ENCODE peak calls at places on chromosomes 11 and 22, in four cellular contexts. J is HCT116, H is upper lobe of left lung, L is IMR-90. X is an unnamed sample.

GRCh38 chr11:108241370-108242037 is 18.6 kb downstream of the ATM start:
- ATAC-seq in J (no peak), H (no peak), L (no peak), X (no peak)

GRCh38 chr11:118605116-118605867 is 2.1 kb upstream of the PHLDB1 start:
- ATAC-seq in J (no peak), H (peak; percentile 55), L (peak; percentile 10), X (peak; percentile 68)

GRCh38 chr22:36966851-36967535 is 52.3 kb downstream of the TST start:
- ATAC-seq in J (no peak), H (no peak), L (no peak), X (no peak)

GRCh38 chr11:123671534-123671933 is 17.1 kb upstream of the SCN3B start:
- ATAC-seq in J (no peak), H (no peak), L (no peak), X (no peak)

GRCh38 chr11:77457340-77457739 is 16.6 kb downstream of the PAK1 start:
- ATAC-seq in J (no peak), H (no peak), L (no peak), X (no peak)

GRCh38 chr11:8913961-8914660 is 3.1 kb downstream of the AKIP1 start:
- ATAC-seq in J (no peak), H (no peak), L (no peak), X (no peak)

GRCh38 chr11:82765466-82766034 is 31.9 kb upstream of the FAM181B start:
- ATAC-seq in J (no peak), H (no peak), L (no peak), X (no peak)

GRCh38 chr22:31001124-31001770 is 32.2 kb downstream of the TUG1 start:
- ATAC-seq in J (no peak), H (no peak), L (no peak), X (no peak)

GRCh38 chr11:30545507-30545906 is 40.6 kb downstream of the MPPED2 start:
- ATAC-seq in J (no peak), H (no peak), L (no peak), X (no peak)

GRCh38 chr22:23164091-23164490 is 16.2 kb upstream of the BCR start:
- ATAC-seq in J (no peak), H (no peak), L (no peak), X (no peak)

GRCh38 chr11:76823481-76824028 is 37.2 kb upstream of the ACER3 start:
- ATAC-seq in J (peak; percentile 95), H (peak; percentile 80), L (peak; percentile 35), X (peak; percentile 82)

GRCh38 chr11:130121430-130121978 is 38.1 kb upstream of the ST14 start:
- ATAC-seq in J (peak; percentile 62), H (no peak), L (peak; percentile 71), X (no peak)

GRCh38 chr11:95147364-95147905 is 57.8 kb downstream of the ENDOD1 start:
- ATAC-seq in J (no peak), H (no peak), L (peak; percentile 78), X (no peak)

GRCh38 chr11:16248248-16248647 is 108.1 kb downstream of the SOX6 start:
- ATAC-seq in J (no peak), H (no peak), L (no peak), X (no peak)

GRCh38 chr11:91972665-91973266 is 251.9 kb upstream of the FAT3 start:
- ATAC-seq in J (no peak), H (no peak), L (no peak), X (no peak)

GRCh38 chr11:12114487-12115033 is 4.2 kb downstream of the MICAL2 start:
- ATAC-seq in J (no peak), H (no peak), L (peak; percentile 8), X (no peak)

GRCh38 chr11:12117200-12117995 is 7.0 kb downstream of the MICAL2 start:
- ATAC-seq in J (no peak), H (no peak), L (no peak), X (peak; percentile 30)

GRCh38 chr11:12118940-12119339 is 8.6 kb downstream of the MICAL2 start:
- ATAC-seq in J (peak; percentile 29), H (no peak), L (peak; percentile 44), X (no peak)

GRCh38 chr11:12119502-12119901 is 9.1 kb downstream of the MICAL2 start:
- ATAC-seq in J (peak; percentile 56), H (no peak), L (no peak), X (no peak)

DNA sequence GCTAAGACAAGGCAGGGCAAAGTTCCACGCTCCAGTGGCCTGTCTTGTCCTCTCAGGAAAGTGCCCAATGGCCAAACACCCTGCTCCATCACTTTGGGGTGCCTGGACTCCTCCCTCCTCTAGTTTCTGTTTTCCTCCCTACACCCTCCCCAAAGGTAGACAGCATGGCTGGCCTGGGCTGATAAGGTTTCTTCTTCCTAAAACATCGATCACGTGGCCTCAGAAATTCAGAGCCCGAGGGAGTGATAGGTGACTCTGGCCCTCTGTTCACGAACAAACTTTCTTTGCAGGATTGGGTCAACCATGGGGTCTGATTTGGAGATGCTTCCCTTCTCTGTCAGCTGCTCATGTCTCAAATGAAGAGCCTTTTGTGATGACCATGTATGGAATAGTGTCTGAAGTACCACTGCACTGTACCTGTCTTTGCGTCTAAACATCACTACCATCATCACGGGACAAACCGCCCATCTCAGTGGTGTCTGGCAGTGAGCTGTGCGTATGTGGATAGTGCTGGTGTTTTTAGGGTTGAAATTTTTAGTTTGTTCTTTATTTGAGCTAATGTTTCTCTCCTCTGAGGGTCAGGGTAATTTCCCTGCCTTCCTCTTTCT is 6.1 kb downstream of the MICAL2 start:
- ATAC-seq in J (no peak), H (no peak), L (no peak), X (no peak)
- TF ChIP-seq POLR2A in J (no peak), H (no peak), L (no peak), X (no peak)

DNA sequence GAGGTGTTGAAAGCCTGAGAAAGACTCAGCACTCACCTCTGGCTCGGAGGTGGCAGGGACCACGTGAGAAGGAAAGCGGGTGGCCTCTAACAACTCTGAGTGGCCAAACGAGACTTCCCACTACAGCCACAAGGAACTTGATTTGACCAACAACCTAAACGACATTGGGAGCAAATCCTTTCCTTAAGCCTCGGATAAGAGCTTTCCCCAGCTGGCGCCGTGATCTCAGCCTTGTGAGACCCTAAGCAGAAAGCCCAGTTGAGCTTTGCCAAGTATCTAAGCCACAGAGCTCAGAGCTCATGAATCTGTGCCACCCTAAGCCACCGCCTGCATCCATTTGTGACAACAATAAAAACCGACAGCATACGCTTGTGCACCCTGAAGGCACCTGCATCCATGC is 636.0 kb downstream of the TBC1D22A start:
- ATAC-seq in J (no peak), H (no peak), L (no peak), X (no peak)
- H3K9me3 ChIP-seq in J (no peaks in the 10 kb centered on the region), H (no peaks in the 10 kb centered on the region), L (peaks cover 28% of the 10 kb centered on the region), X (no peaks in the 10 kb centered on the region)

DNA sequence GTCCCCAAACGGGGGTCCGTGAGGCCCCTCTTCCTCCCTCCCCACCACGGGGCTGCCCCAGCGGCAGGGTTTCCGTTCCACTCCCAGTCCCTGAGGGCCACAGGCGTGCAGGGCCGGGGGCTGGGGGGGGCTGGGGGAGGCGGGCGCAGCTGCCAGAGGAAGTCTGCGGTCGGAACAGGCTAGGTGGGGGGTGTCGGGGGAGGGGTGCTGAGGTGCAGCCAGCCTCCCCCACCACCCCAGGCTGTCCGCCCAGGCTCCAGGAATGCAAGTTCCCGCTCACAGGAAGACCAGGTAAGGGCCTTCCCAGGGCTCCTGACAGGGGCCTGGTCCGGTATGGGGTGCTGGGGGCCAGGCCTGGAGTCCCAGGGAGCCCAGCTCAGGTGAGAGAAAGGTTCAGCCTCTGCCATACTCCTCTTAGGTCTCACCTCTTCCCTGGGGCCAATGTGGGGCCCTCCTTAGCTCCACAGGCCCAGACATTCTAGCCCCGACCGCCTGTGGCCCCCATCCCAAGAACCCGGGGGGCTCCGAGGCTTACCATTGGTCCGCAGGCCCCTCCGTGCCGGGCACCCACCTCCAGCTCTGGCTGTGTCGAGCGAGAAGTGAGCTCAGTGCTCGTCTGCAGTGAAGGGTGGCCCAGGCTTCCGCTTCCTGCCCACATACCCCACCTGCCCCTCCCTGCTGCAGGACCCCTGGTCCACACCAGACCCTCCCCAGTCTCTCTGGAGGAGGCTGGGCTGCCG is at the start of gene PTPRCAP:
- ATAC-seq in J (no peak), H (peak; percentile 3), L (no peak), X (no peak)
- TF ChIP-seq POLR2A in J (no peak), H (no peak), L (no peak), X (no peak)

GRCh38 chr11:54603898-54604297 is at the start of gene OR4C46:
- ATAC-seq in J (no peak), H (no peak), L (no peak), X (no peak)
- H3K9me3 ChIP-seq in J (no peaks in the 10 kb centered on the region), H (no peaks in the 10 kb centered on the region), L (peaks cover 9% of the 10 kb centered on the region), X (no peaks in the 10 kb centered on the region)